ENCODE peak calls at places on chromosomes 7 and 10, in five cellular contexts. V, W, J, I and L are unnamed samples.

GRCh38 chr10:93062499-93063216 is 2.1 kb downstream of the CYP26C1 start:
- DNase-seq in V (peak), W (peak), J (peak), I (no peak), L (no peak)

GRCh38 chr7:140156460-140157080 is 20.2 kb downstream of the KDM7A start:
- DNase-seq in V (no peak), W (no peak), J (no peak), I (no peak), L (no peak)

GRCh38 chr7:123633553-123633952 is 22.1 kb upstream of the LMOD2 start:
- DNase-seq in V (no peak), W (no peak), J (peak), I (no peak), L (no peak)

GRCh38 chr7:111486472-111487142 is 75.7 kb downstream of the IMMP2L start:
- DNase-seq in V (peak), W (no peak), J (peak), I (peak), L (peak)

GRCh38 chr7:33757050-33757449 is 148.3 kb upstream of the BMPER start:
- DNase-seq in V (no peak), W (no peak), J (peak), I (no peak), L (no peak)

GRCh38 chr7:16357921-16358320 is 63.4 kb downstream of the CRPPA start:
- DNase-seq in V (no peak), W (no peak), J (no peak), I (no peak), L (no peak)

GRCh38 chr7:141704741-141705140 is 2.8 kb upstream of the DENND11 start:
- DNase-seq in V (no peak), W (no peak), J (peak), I (no peak), L (no peak)

GRCh38 chr7:112266141-112266540 is 59.6 kb downstream of the ZNF277 start:
- DNase-seq in V (no peak), W (no peak), J (no peak), I (no peak), L (no peak)

GRCh38 chr10:80173441-80173840 is 31.9 kb downstream of the ANXA11 start:
- DNase-seq in V (no peak), W (no peak), J (no peak), I (no peak), L (no peak)

GRCh38 chr10:133127291-133128125 is 32.5 kb upstream of the KNDC1 start:
- DNase-seq in V (peak), W (peak), J (no peak), I (no peak), L (peak)

GRCh38 chr7:98168904-98169621 is 42.2 kb upstream of the BHLHA15 start:
- DNase-seq in V (no peak), W (no peak), J (no peak), I (no peak), L (no peak)

GRCh38 chr7:27873981-27874957 is 134.3 kb downstream of the TAX1BP1 start:
- DNase-seq in V (peak), W (no peak), J (peak), I (no peak), L (no peak)

GRCh38 chr10:131977323-131978096 is 4.2 kb downstream of the BNIP3 start:
- DNase-seq in V (no peak), W (no peak), J (no peak), I (peak), L (no peak)

GRCh38 chr10:100518761-100519241 is 860 bp downstream of the SEC31B start:
- DNase-seq in V (peak), W (peak), J (peak), I (peak), L (peak)

GRCh38 chr7:20514364-20514763 is 101.1 kb upstream of the ABCB5 start:
- DNase-seq in V (no peak), W (no peak), J (no peak), I (no peak), L (no peak)

GRCh38 chr7:18771834-18772566 is 276.5 kb downstream of the HDAC9 start:
- DNase-seq in V (no peak), W (no peak), J (no peak), I (no peak), L (no peak)

GRCh38 chr10:27620425-27621397 is 116.6 kb downstream of the RAB18 start:
- DNase-seq in V (no peak), W (no peak), J (peak), I (no peak), L (no peak)

GRCh38 chr10:7157091-7157490 is 253.7 kb downstream of the SFMBT2 start:
- DNase-seq in V (no peak), W (no peak), J (no peak), I (no peak), L (no peak)

GRCh38 chr10:13587367-13587766 is 602 bp downstream of the PRPF18 start:
- DNase-seq in V (no peak), W (peak), J (no peak), I (peak), L (peak)

GRCh38 chr10:114681542-114681941 is 23.5 kb upstream of the ABLIM1 start:
- DNase-seq in V (no peak), W (no peak), J (peak), I (no peak), L (no peak)

GRCh38 chr7:29865526-29865925 is 59.2 kb downstream of the WIPF3 start:
- DNase-seq in V (peak), W (no peak), J (peak), I (peak), L (no peak)
- TF ChIP-seq RAD21 in V (no peak), W (no peak), J (no peak), I (no peak), L (no peak)

GRCh38 chr7:133739817-133740216 is 387.3 kb upstream of the LRGUK start:
- DNase-seq in V (no peak), W (no peak), J (no peak), I (no peak), L (no peak)

GRCh38 chr7:133744451-133744850 is 382.7 kb upstream of the LRGUK start:
- DNase-seq in V (no peak), W (no peak), J (no peak), I (no peak), L (no peak)

GRCh38 chr7:133741078-133741477 is 386.1 kb upstream of the LRGUK start:
- DNase-seq in V (no peak), W (no peak), J (no peak), I (no peak), L (no peak)

GRCh38 chr7:133741703-133742102 is 385.4 kb upstream of the LRGUK start:
- DNase-seq in V (no peak), W (no peak), J (no peak), I (no peak), L (no peak)

GRCh38 chr7:133742709-133743538 is 384.2 kb upstream of the LRGUK start:
- DNase-seq in V (peak), W (no peak), J (peak), I (no peak), L (no peak)
- TF ChIP-seq MAFK in V (no peak), W (no peak), J (no peak), I (no peak), L (no peak)

GRCh38 chr7:50315739-50316671 is 11.5 kb downstream of the IKZF1 start:
- DNase-seq in V (no peak), W (no peak), J (no peak), I (no peak), L (no peak)
- TF ChIP-seq RAD21 in V (no peak), W (no peak), J (no peak), I (no peak), L (no peak)

DNA sequence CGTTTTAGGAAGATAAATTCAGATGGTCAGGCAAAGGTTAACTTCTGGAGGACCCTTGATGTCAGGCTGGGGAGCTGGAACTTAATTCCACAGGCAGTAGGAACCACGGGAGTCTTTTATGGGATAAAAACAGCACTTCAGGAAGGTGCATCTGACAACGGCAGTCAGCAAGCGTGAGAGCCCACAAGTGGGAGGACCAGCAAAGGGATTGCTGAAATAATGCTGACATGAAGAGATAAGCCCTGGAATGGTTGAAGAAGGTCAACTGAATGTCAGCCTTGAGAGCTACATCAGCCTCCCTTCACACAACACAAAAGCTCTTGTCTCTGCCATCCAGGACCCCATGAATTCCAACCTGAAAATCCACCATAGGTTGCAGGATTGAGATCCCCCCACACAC is 138.8 kb downstream of the SORCS1 start:
- DNase-seq in V (no peak), W (no peak), J (no peak), I (no peak), L (peak)
- TF ChIP-seq MAFK in V (no peak), W (no peak), J (no peak), I (no peak), L (peak)

GRCh38 chr7:157809154-157809862 is 472.5 kb downstream of the DNAJB6 start:
- DNase-seq in V (no peak), W (no peak), J (no peak), I (no peak), L (no peak)

GRCh38 chr7:157805716-157806115 is 468.9 kb downstream of the DNAJB6 start:
- DNase-seq in V (no peak), W (no peak), J (no peak), I (no peak), L (no peak)

GRCh38 chr7:157808042-157808441 is 471.2 kb downstream of the DNAJB6 start:
- DNase-seq in V (no peak), W (no peak), J (no peak), I (no peak), L (no peak)

GRCh38 chr7:157806711-157807110 is 469.9 kb downstream of the DNAJB6 start:
- DNase-seq in V (no peak), W (no peak), J (no peak), I (no peak), L (no peak)

GRCh38 chr7:157807510-157807909 is 470.7 kb downstream of the DNAJB6 start:
- DNase-seq in V (peak), W (no peak), J (no peak), I (no peak), L (no peak)
- TF ChIP-seq RAD21 in V (no peak), W (no peak), J (no peak), I (no peak), L (no peak)

GRCh38 chr10:95133997-95134396 is 60.0 kb upstream of the ACSM6 start:
- DNase-seq in V (no peak), W (no peak), J (no peak), I (no peak), L (no peak)
- TF ChIP-seq MAFK in V (no peak), W (no peak), J (no peak), I (no peak), L (no peak)